ENCODE peak calls at places on chromosome 1, in four cellular contexts. Y, T, C and E are unnamed samples.

GRCh38 chr1:61641578-61642336 is 83.2 kb downstream of the TM2D1 start:
- DNase-seq in C (peak), Y (peak), T (peak), E (peak)

GRCh38 chr1:233448290-233448689 is 120.8 kb downstream of the MAP3K21 start:
- DNase-seq in Y (no peak), C (no peak), T (no peak), E (no peak)

GRCh38 chr1:155186266-155186954 is 12.8 kb downstream of the TRIM46 start:
- DNase-seq in Y (no peak), C (no peak), T (no peak), E (no peak)

GRCh38 chr1:93623875-93624274 is 57.8 kb downstream of the BCAR3 start:
- DNase-seq in Y (no peak), T (no peak), C (peak), E (peak)

GRCh38 chr1:107690491-107690890 is 274.5 kb downstream of the VAV3 start:
- DNase-seq in Y (no peak), C (no peak), T (no peak), E (no peak)

GRCh38 chr1:47569681-47570470 is 132.0 kb downstream of the FOXD2 start:
- DNase-seq in C (peak), Y (peak), T (peak), E (peak)

GRCh38 chr1:186202174-186202843 is 172.7 kb downstream of the TPR start:
- DNase-seq in Y (peak), T (no peak), C (peak), E (no peak)

GRCh38 chr1:38221006-38221649 is 174.5 kb upstream of the POU3F1 start:
- DNase-seq in C (peak), Y (no peak), T (no peak), E (no peak)

GRCh38 chr1:231636157-231636556 is 9.6 kb downstream of the DISC1 start:
- DNase-seq in C (peak), Y (no peak), T (no peak), E (no peak)

GRCh38 chr1:22636369-22636768 is at the start of gene C1QA:
- DNase-seq in Y (no peak), C (no peak), T (no peak), E (no peak)

GRCh38 chr1:3827813-3828307 is 29.2 kb downstream of the CEP104 start:
- DNase-seq in T (no peak), C (no peak), Y (peak), E (no peak)

DNA sequence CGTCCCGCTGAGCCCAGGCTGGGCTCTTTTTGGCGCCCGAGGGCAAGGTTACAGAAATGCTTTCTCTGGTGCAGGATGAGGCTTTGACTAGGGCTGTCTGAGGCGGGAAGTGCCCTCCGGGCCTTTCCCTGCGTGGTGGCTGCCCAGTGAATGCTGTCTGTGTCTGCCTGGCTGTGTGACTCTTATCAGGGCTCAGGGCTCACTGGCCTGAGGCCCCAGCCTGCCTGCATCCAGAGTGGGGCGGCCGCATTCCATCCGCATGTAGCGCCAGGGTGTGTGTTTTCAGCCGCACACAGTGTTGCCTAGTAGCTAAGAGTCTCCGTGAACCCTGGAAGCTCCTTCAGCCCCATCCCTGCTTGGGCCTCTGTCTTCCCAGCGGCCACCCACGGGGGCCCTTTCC is 59.1 kb downstream of the FAAP20 start:
- DNase-seq in T (no peak), Y (peak), C (peak), E (peak)
- H2AFZ ChIP-seq in T (no peak), Y (no peak), C (peak), E (no peak)

GRCh38 chr1:8206397-8206796 is 111.5 kb upstream of the SLC45A1 start:
- DNase-seq in T (no peak), Y (no peak), C (no peak), E (no peak)

GRCh38 chr1:8203551-8203950 is 114.4 kb upstream of the SLC45A1 start:
- DNase-seq in Y (no peak), T (no peak), C (no peak), E (no peak)

GRCh38 chr1:8203056-8203455 is 114.9 kb upstream of the SLC45A1 start:
- DNase-seq in Y (no peak), C (no peak), T (no peak), E (no peak)

GRCh38 chr1:8205771-8206170 is 112.1 kb upstream of the SLC45A1 start:
- DNase-seq in Y (no peak), T (no peak), C (no peak), E (no peak)

DNA sequence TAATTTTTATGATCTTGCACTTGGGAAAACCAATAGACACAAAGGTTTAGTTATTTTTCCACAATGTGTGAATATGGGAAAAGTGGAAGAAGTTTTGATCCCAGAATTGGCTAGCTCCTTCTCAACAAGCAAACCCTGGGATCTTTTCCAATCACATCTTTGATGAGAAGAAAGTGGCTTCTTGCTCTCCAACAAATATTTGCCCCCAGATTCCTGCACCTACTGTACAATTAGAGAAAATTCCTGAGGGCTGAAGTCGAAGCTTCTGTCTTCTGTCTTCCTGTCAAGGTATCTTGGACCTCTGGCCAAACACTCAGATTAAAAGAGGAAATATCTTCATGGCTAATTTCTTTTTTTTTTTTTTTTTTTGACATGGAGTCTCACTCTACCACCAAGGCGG is 113.1 kb upstream of the SLC45A1 start:
- DNase-seq in T (no peak), Y (no peak), C (peak), E (peak)
- H2AFZ ChIP-seq in T (no peak), Y (no peak), C (peak), E (no peak)

GRCh38 chr1:202836616-202837403 is 26.1 kb downstream of the PCAT6 start:
- DNase-seq in Y (no peak), C (no peak), T (no peak), E (peak)
- H2AFZ ChIP-seq in Y (no peak), C (no peak), T (no peak), E (no peak)

GRCh38 chr1:234917495-234918188 is 211.0 kb downstream of the TOMM20 start:
- DNase-seq in T (no peak), Y (no peak), C (no peak), E (no peak)
- H2AFZ ChIP-seq in T (no peak), Y (peak), C (no peak), E (no peak)

GRCh38 chr1:31645274-31645568 is 545 bp upstream of the PEF1 start:
- DNase-seq in C (no peak), Y (no peak), T (no peak), E (no peak)
- H2AFZ ChIP-seq in C (peak), Y (peak), T (no peak), E (peak)

GRCh38 chr1:214264196-214264595 is 16.8 kb upstream of the SMYD2 start:
- DNase-seq in Y (peak), T (no peak), C (no peak), E (no peak)

GRCh38 chr1:214255509-214255908 is 25.4 kb upstream of the SMYD2 start:
- DNase-seq in T (no peak), C (no peak), Y (no peak), E (no peak)

GRCh38 chr1:214261206-214262123 is 19.5 kb upstream of the SMYD2 start:
- DNase-seq in Y (peak), C (peak), T (peak), E (peak)

GRCh38 chr1:214260561-214261205 is 20.3 kb upstream of the SMYD2 start:
- DNase-seq in Y (no peak), C (no peak), T (no peak), E (no peak)

DNA sequence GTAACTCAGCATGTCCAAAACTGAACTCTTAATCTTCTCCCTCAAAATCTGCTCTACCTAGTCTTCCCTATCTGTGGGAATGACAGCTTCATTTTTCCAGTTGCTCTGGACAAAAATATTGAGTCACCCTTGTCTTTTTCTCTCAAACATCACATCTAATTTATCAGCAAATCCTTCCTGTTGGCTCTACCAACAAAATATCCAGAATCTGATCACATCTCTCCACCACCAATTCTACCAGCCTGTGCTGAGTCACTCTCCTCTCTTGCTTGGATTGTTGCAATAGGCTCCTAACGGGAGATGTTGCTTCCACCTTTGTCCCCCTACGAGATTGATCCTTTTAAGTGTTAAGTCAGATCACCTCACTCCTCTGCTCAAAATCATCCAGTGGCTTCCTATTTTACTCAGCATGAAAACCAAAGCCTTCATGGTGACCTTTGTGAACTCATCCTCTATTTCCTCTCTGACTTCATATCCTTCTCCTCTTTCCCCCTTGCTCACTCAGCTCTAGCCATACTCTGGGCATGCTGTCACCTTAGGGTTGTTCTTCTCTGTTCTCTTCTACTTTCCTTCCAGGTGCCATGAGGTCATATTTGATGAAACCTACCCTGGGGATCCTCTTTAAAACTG is 21.5 kb upstream of the SMYD2 start:
- DNase-seq in C (peak), T (no peak), Y (no peak), E (peak)
- H2AFZ ChIP-seq in C (peak), T (no peak), Y (no peak), E (peak)

GRCh38 chr1:43171312-43171875 is 696 bp downstream of the EBNA1BP2 start:
- DNase-seq in T (no peak), C (peak), Y (peak), E (no peak)
- H2AFZ ChIP-seq in T (no peak), C (peak), Y (peak), E (peak)

DNA sequence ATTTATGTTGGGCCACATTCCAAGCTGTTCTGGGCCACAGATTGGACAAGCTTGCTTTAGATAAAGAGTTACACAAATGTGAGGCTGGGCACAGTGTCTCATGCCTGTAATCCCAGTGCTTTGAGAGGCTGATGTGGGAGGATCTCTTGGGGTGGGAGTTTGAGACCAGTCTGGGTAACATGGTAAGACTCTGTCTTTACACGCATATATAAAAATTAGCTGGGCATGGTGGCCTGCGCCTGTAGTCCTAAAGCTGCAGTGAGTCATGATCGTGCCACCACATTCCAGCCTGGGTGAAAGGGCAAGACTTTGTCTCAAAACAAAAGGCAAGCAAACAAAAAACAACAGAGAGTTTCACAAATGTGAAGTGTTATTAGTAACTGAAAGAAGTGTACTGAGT is 5.9 kb upstream of the VCAM1 start:
- DNase-seq in T (no peak), Y (no peak), C (no peak), E (peak)
- H2AFZ ChIP-seq in T (no peak), Y (peak), C (no peak), E (peak)

GRCh38 chr1:43835141-43836021 is 98.2 kb upstream of the ARTN start:
- DNase-seq in T (peak), C (peak), Y (no peak), E (peak)
- H2AFZ ChIP-seq in T (no peak), C (peak), Y (no peak), E (no peak)

GRCh38 chr1:203305809-203306088 is 430 bp downstream of the BTG2 start:
- DNase-seq in C (peak), T (no peak), Y (no peak), E (no peak)

GRCh38 chr1:203304919-203305808 is at the start of gene BTG2:
- DNase-seq in C (peak), T (peak), Y (peak), E (peak)

GRCh38 chr1:203302894-203303293 is 2.4 kb upstream of the BTG2 start:
- DNase-seq in T (no peak), C (no peak), Y (no peak), E (no peak)

GRCh38 chr1:203306089-203306969 is 1.0 kb downstream of the BTG2 start:
- DNase-seq in C (peak), Y (peak), T (peak), E (peak)

GRCh38 chr1:203304391-203304918 is 864 bp upstream of the BTG2 start:
- DNase-seq in C (no peak), T (no peak), Y (no peak), E (no peak)
- H2AFZ ChIP-seq in C (peak), T (peak), Y (peak), E (peak)